ENCODE peak calls at places on chromosomes 11 and 22, in eight cellular contexts. I, R, W, N, U, V, Q and P are unnamed samples.

GRCh38 chr11:106391771-106392412 is 314.4 kb downstream of the AASDHPPT start:
- DNase-seq in I (no peak), R (peak), W (no peak), N (no peak), U (no peak), V (no peak), Q (no peak), P (no peak)

GRCh38 chr11:32052218-32052617 is 38.7 kb upstream of the RCN1 start:
- DNase-seq in I (peak), R (peak), W (peak), N (peak), U (peak), V (no peak), Q (peak), P (peak)

GRCh38 chr11:81497202-81497804 is 1236.4 kb downstream of the FAM181B start:
- DNase-seq in I (peak), R (peak), W (no peak), N (no peak), U (peak), V (no peak), Q (peak), P (no peak)

GRCh38 chr11:93935826-93936225 is 85.3 kb upstream of the HEPHL1 start:
- DNase-seq in I (no peak), R (peak), W (no peak), N (no peak), U (no peak), V (no peak), Q (no peak), P (no peak)

GRCh38 chr11:44250421-44250820 is 59.5 kb downstream of the ALX4 start:
- DNase-seq in I (no peak), R (no peak), W (no peak), N (no peak), U (no peak), V (no peak), Q (no peak), P (no peak)

GRCh38 chr22:19879248-19879575 is 24.5 kb upstream of the GNB1L start:
- DNase-seq in I (no peak), R (no peak), W (no peak), N (peak), U (no peak), V (peak), Q (no peak), P (no peak)

GRCh38 chr11:1727088-1727690 is 23.2 kb downstream of the IFITM10 start:
- DNase-seq in I (no peak), R (peak), W (no peak), N (no peak), U (no peak), V (no peak), Q (no peak), P (no peak)

GRCh38 chr11:32176223-32176811 is 85.4 kb downstream of the RCN1 start:
- DNase-seq in I (peak), R (peak), W (peak), N (peak), U (peak), V (no peak), Q (peak), P (peak)

GRCh38 chr11:61281581-61282250 is 13.4 kb downstream of the VWCE start:
- DNase-seq in I (peak), R (no peak), W (no peak), N (no peak), U (peak), V (peak), Q (peak), P (no peak)

GRCh38 chr11:7595016-7595869 is 78.1 kb downstream of the CYB5R2 start:
- DNase-seq in I (no peak), R (no peak), W (no peak), N (no peak), U (no peak), V (no peak), Q (peak), P (no peak)

GRCh38 chr11:115981814-115982471 is 477.7 kb upstream of the CADM1 start:
- DNase-seq in I (no peak), R (no peak), W (no peak), N (no peak), U (no peak), V (no peak), Q (no peak), P (no peak)

GRCh38 chr11:134638796-134639540 is 226.9 kb upstream of the B3GAT1 start:
- DNase-seq in I (no peak), R (no peak), W (no peak), N (no peak), U (no peak), V (no peak), Q (no peak), P (no peak)

GRCh38 chr11:64165842-64166635 is at the start of gene MACROD1:
- DNase-seq in I (peak), R (peak), W (peak), N (peak), U (peak), V (peak), Q (peak), P (peak)

GRCh38 chr11:34654491-34655334 is 33.8 kb downstream of the EHF start:
- DNase-seq in I (no peak), R (peak), W (peak), N (no peak), U (peak), V (no peak), Q (no peak), P (no peak)

GRCh38 chr11:23746896-23747295 is 750.0 kb upstream of the LUZP2 start:
- DNase-seq in I (no peak), R (no peak), W (no peak), N (no peak), U (no peak), V (no peak), Q (no peak), P (no peak)

GRCh38 chr11:12110714-12111481 is 508 bp downstream of the MICAL2 start:
- DNase-seq in I (peak), R (peak), W (no peak), N (peak), U (no peak), V (peak), Q (peak), P (no peak)

GRCh38 chr11:122305426-122305825 is 189.4 kb upstream of the BLID start:
- DNase-seq in I (no peak), R (no peak), W (no peak), N (no peak), U (no peak), V (no peak), Q (no peak), P (no peak)

GRCh38 chr11:36793542-36793926 is 195.5 kb upstream of the RAG2 start:
- DNase-seq in I (no peak), R (peak), W (no peak), N (no peak), U (no peak), V (no peak), Q (peak), P (no peak)

GRCh38 chr11:15911377-15912044 is 444.8 kb downstream of the SOX6 start:
- DNase-seq in I (no peak), R (no peak), W (peak), N (peak), U (peak), V (no peak), Q (no peak), P (no peak)

GRCh38 chr11:125903753-125904659 is at the start of gene DDX25:
- DNase-seq in I (no peak), R (no peak), W (no peak), N (no peak), U (no peak), V (no peak), Q (peak), P (no peak)

GRCh38 chr11:75896843-75897419 is 81.9 kb downstream of the UVRAG start:
- DNase-seq in I (peak), R (peak), W (no peak), N (no peak), U (peak), V (no peak), Q (peak), P (no peak)

GRCh38 chr11:77654770-77655434 is 17.3 kb upstream of the CLNS1A start:
- DNase-seq in I (no peak), R (no peak), W (no peak), N (no peak), U (no peak), V (no peak), Q (no peak), P (no peak)

GRCh38 chr11:30313580-30313979 is 9.3 kb upstream of the ARL14EP start:
- DNase-seq in I (no peak), R (no peak), W (no peak), N (no peak), U (no peak), V (no peak), Q (no peak), P (no peak)

GRCh38 chr11:92838655-92839334 is 130.7 kb upstream of the MTNR1B start:
- DNase-seq in I (no peak), R (no peak), W (no peak), N (no peak), U (no peak), V (no peak), Q (peak), P (no peak)

DNA sequence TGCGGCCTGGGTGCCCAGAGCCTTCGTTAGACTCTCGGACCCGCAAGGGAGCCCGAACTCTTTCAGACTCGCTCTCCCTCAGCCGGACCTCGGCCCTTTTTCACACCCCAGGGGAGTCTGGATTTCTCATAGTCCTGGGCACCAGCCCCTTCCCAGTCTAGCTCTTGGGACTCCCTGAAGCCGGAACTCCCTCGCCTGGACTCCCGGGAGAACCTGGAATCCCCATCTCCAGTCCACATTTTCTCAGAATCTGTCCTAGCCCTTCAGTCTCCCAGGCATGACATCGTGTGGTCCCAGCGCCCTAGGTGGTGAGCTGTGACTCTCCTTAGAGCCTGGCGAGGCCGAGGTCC is 606 bp upstream of the DUSP18 start:
- DNase-seq in I (no peak), R (no peak), W (no peak), N (no peak), U (no peak), V (no peak), Q (peak), P (no peak)
- H3K27ac ChIP-seq in I (peak), R (no peak), W (no peak), N (no peak), U (peak), V (peak), Q (no peak), P (no peak)

GRCh38 chr11:116980136-116980793 is 118.0 kb downstream of the SIK3 start:
- DNase-seq in I (no peak), R (no peak), W (no peak), N (no peak), U (no peak), V (no peak), Q (no peak), P (no peak)

GRCh38 chr11:116984589-116984988 is 113.6 kb downstream of the SIK3 start:
- DNase-seq in I (no peak), R (peak), W (peak), N (no peak), U (no peak), V (no peak), Q (no peak), P (no peak)

GRCh38 chr11:116986521-116987105 is 111.6 kb downstream of the SIK3 start:
- DNase-seq in I (peak), R (peak), W (peak), N (no peak), U (no peak), V (no peak), Q (no peak), P (no peak)

GRCh38 chr11:116981216-116981887 is 116.9 kb downstream of the SIK3 start:
- DNase-seq in I (no peak), R (no peak), W (peak), N (no peak), U (no peak), V (no peak), Q (no peak), P (no peak)

DNA sequence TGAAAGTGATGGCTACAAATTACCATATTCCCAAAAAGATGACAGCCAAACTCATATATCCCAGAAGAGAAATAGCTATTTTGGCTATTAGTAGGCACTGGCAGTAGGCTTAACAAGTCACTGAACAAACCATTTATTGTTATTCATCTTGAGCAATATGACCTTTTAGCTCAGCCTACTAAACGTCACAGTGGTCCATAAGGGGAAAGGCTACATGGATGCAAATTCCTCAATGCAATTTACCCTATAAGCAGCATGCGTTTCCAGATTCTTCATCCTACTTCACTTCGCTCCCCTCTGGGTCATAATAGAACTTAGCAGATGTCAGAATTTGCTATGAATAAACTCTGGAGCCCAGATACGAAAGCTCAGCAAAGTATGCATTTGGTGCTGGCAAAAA is 114.0 kb downstream of the SIK3 start:
- DNase-seq in I (no peak), R (peak), W (no peak), N (no peak), U (no peak), V (no peak), Q (no peak), P (no peak)
- H3K27ac ChIP-seq in I (peak), R (peak), W (peak), N (no peak), U (no peak), V (no peak), Q (no peak), P (no peak)

DNA sequence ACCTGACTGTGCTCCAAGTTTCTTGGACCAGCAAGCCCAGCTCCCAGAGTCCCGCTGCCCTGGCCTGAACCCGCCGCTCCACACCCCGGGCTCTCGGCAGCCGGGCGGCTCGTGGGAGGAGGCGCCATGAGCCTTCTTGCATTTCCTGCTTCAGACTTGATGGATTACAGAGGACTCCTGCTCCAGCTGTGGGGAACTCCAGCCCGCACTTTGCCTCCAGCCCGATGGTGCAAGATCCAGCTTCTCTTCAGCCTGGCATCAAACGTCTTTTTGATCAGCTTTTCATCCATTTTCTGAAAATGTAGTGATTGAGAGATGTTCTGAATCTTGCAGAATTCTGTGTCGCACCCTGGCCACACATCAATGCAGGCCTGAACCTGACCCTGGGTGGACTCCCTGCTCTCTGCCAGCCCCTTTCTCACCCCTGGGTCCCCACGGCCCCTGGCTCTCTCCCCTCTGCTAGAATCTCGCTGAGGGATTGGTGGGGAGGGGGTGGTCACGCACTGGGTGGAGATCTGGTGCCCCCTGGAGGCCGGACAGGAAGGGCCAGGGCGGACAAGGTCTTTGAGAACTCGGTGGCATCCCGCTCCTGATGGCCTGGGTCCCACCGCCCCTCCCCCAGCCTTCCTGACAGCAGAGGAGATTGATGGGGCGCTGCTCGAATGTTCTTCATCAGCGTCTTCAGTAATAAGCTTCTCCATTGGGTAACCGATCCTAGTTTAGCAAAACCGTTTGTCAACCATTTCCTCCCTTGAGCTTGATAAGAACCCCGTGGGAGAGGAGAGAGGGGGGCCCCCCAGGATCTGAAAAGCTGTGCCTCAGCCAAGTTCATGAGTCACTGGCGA is 12.1 kb upstream of the NFAM1 start:
- DNase-seq in I (peak), R (peak), W (no peak), N (peak), U (peak), V (peak), Q (peak), P (peak)
- H3K27ac ChIP-seq in I (peak), R (no peak), W (peak), N (peak), U (peak), V (peak), Q (no peak), P (peak)

GRCh38 chr22:46224771-46225290 is 25.3 kb downstream of the CDPF1 start:
- DNase-seq in I (no peak), R (no peak), W (no peak), N (no peak), U (no peak), V (no peak), Q (no peak), P (no peak)
- H3K27ac ChIP-seq in I (no peak), R (no peak), W (no peak), N (no peak), U (no peak), V (no peak), Q (no peak), P (no peak)

GRCh38 chr11:569273-569885 is 6.9 kb upstream of the PHRF1 start:
- DNase-seq in I (no peak), R (no peak), W (no peak), N (no peak), U (no peak), V (peak), Q (peak), P (no peak)
- H3K27ac ChIP-seq in I (peak), R (no peak), W (no peak), N (no peak), U (peak), V (no peak), Q (no peak), P (peak)

DNA sequence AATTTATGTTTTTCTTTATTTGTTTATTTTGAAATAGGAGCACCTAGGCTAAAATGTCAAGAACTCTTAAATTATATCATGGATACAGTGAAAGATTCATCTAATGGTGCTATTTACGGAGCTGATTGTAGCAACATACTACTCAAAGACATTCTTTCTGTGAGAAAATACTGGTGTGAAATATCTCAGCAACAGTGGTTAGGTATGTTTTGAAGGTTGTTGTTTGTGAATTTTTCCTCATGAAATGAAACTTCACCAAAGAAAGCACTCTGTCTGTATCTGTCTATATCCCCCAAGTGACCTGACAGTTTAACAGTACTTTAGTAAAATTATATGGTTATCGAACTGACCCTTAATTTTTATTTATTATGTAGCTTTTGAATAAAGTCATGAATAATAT is 12.8 kb downstream of the ATM start:
- DNase-seq in I (no peak), R (no peak), W (no peak), N (no peak), U (no peak), V (no peak), Q (no peak), P (no peak)
- H3K27ac ChIP-seq in I (no peak), R (no peak), W (no peak), N (no peak), U (no peak), V (no peak), Q (no peak), P (peak)

DNA sequence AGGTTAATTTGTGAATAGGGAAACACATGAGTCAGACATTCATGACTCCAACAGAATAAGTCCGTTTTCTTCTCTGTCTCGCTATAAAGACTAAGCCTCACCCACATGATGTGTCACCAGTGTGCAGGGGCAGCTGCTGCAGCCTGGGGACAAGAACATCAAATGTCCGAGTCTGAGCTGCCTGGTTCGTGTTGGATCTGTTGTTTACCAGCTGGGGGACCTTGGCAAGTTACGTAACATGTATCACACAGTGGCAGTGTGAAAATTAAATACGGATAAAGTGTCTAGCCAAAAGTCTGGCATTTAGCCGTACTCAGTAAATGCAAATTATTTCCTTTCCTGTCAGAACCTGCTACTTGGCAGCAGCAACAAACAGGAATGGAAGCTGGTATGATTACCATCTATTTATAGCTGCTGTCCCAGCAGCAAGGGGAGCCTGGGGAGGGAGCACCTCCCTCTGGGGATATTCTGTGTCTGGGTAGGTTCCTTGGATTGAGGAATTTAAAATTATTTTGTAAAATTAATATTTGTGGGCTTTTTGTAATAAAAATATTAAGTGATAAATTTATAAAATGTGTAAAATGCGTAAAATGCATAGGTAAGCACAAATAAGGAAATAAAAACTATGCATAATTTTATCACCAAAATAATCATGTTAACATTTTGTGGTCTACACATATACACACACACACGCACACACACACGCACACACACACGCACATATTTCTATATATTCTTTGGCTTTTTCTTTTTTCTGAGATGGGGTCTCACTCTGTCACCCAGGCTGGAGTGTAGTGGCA is 1.3 kb upstream of the CLDN25 start:
- DNase-seq in I (peak), R (peak), W (no peak), N (peak), U (no peak), V (no peak), Q (no peak), P (no peak)
- H3K27ac ChIP-seq in I (no peak), R (no peak), W (no peak), N (peak), U (no peak), V (peak), Q (no peak), P (no peak)

GRCh38 chr11:10453261-10453660 is 1.8 kb upstream of the AMPD3 start:
- DNase-seq in I (no peak), R (peak), W (no peak), N (no peak), U (no peak), V (no peak), Q (no peak), P (no peak)
- H3K27ac ChIP-seq in I (no peak), R (no peak), W (no peak), N (no peak), U (no peak), V (no peak), Q (no peak), P (no peak)